ENCODE peak calls at places on chromosomes 12 and 14, in eight cellular contexts. O, Y, V, X, G, W, U and H are unnamed samples.

GRCh38 chr12:113889806-113890581 is 76.1 kb downstream of the RBM19 start:
- DNase-seq in X (no peak), W (no peak), U (no peak), O (no peak), V (peak; percentile 35), G (no peak), Y (no peak), H (no peak)

GRCh38 chr12:107564946-107565345 is 120.7 kb upstream of the PWP1 start:
- DNase-seq in O (no peak), V (no peak), G (no peak), W (no peak), X (peak; percentile 61), U (peak; percentile 64), Y (no peak), H (peak; percentile 15)

GRCh38 chr14:65042731-65043372 is 56.2 kb downstream of the FNTB start:
- DNase-seq in U (no peak), Y (no peak), V (no peak), X (no peak), O (no peak), G (no peak), W (no peak), H (peak; percentile 61)

GRCh38 chr12:93634416-93634815 is 42.8 kb upstream of the CRADD start:
- DNase-seq in U (no peak), G (no peak), O (no peak), V (no peak), Y (no peak), X (peak; percentile 43), W (no peak), H (no peak)

GRCh38 chr14:50658203-50658602 is 9.9 kb downstream of the SAV1 start:
- DNase-seq in W (no peak), U (no peak), G (no peak), Y (no peak), V (no peak), O (no peak), X (peak; percentile 17), H (no peak)

GRCh38 chr12:20370001-20370381 is 1.7 kb downstream of the PDE3A start:
- DNase-seq in V (peak; percentile 12), U (no peak), W (no peak), O (peak; percentile 22), G (peak; percentile 72), X (no peak), Y (no peak), H (no peak)

GRCh38 chr12:95763809-95764253 is 26.7 kb downstream of the NTN4 start:
- DNase-seq in Y (no peak), U (no peak), X (peak; percentile 95), O (no peak), V (no peak), G (no peak), W (no peak), H (no peak)

GRCh38 chr12:126772171-126772864 is 1494.7 kb upstream of the TMEM132C start:
- DNase-seq in O (no peak), W (no peak), X (peak; percentile 28), G (no peak), U (peak; percentile 36), V (no peak), Y (no peak), H (no peak)

GRCh38 chr12:57051011-57051410 is 1.1 kb upstream of the MYO1A start:
- DNase-seq in O (no peak), U (no peak), G (no peak), Y (no peak), X (no peak), W (no peak), V (no peak), H (no peak)

GRCh38 chr14:20630340-20631022 is 11.0 kb downstream of the OR6S1 start:
- DNase-seq in V (no peak), G (peak; percentile 53), O (peak; percentile 43), Y (no peak), X (peak; percentile 79), U (peak; percentile 60), W (no peak), H (no peak)